ENCODE peak calls at places on chromosomes 11 and 22, in five cellular contexts. Z, A, U, E and V are unnamed samples.

GRCh38 chr11:34633990-34634725 is 13.3 kb downstream of the EHF start:
- DNase-seq in Z (no peak), A (no peak), U (peak), E (peak), V (peak)

GRCh38 chr11:110087820-110088534 is 5.2 kb upstream of the ZC3H12C start:
- DNase-seq in Z (no peak), A (no peak), U (no peak), E (no peak), V (no peak)

GRCh38 chr22:23182289-23183106 is 2.2 kb downstream of the BCR start:
- DNase-seq in Z (peak), A (no peak), U (peak), E (no peak), V (peak)

GRCh38 chr11:117410861-117411725 is 83.4 kb downstream of the CEP164 start:
- DNase-seq in Z (no peak), A (no peak), U (no peak), E (no peak), V (no peak)

GRCh38 chr11:70918242-70918641 is 334.1 kb downstream of the SHANK2 start:
- DNase-seq in Z (no peak), A (no peak), U (no peak), E (no peak), V (no peak)

GRCh38 chr11:71180694-71181466 is 71.5 kb downstream of the SHANK2 start:
- DNase-seq in Z (no peak), A (no peak), U (no peak), E (no peak), V (no peak)

GRCh38 chr11:127003260-127003981 is 2.9 kb upstream of the KIRREL3 start:
- DNase-seq in Z (no peak), A (no peak), U (peak), E (peak), V (peak)

GRCh38 chr11:117998201-117998579 is 12.0 kb downstream of the IL10RA start:
- DNase-seq in Z (no peak), A (no peak), U (no peak), E (peak), V (peak)

GRCh38 chr11:639324-639977 is 2.4 kb downstream of the DRD4 start:
- DNase-seq in Z (no peak), A (no peak), U (peak), E (no peak), V (no peak)

GRCh38 chr11:23021287-23021863 is 161.1 kb upstream of the CCDC179 start:
- DNase-seq in Z (no peak), A (no peak), U (peak), E (peak), V (peak)

GRCh38 chr11:70127653-70128434 is 49.7 kb downstream of the ANO1 start:
- DNase-seq in Z (no peak), A (no peak), U (no peak), E (no peak), V (no peak)

GRCh38 chr11:94049351-94049750 is 28.2 kb downstream of the HEPHL1 start:
- DNase-seq in Z (peak), A (no peak), U (no peak), E (no peak), V (no peak)

GRCh38 chr11:95081412-95081811 is 8.2 kb upstream of the ENDOD1 start:
- DNase-seq in Z (no peak), A (no peak), U (peak), E (no peak), V (no peak)

GRCh38 chr11:44944181-44944852 is 6.4 kb downstream of the TP53I11 start:
- DNase-seq in Z (no peak), A (no peak), U (no peak), E (no peak), V (no peak)

GRCh38 chr11:954392-955144 is 28.9 kb downstream of the AP2A2 start:
- DNase-seq in Z (no peak), A (no peak), U (no peak), E (no peak), V (no peak)

GRCh38 chr11:90434858-90435257 is 212.0 kb upstream of the CHORDC1 start:
- DNase-seq in Z (no peak), A (no peak), U (no peak), E (no peak), V (peak)

GRCh38 chr22:18091916-18092526 is 14.2 kb downstream of the PEX26 start:
- DNase-seq in Z (no peak), A (no peak), U (peak), E (no peak), V (peak)

GRCh38 chr11:597166-597725 is 18.5 kb downstream of the IRF7 start:
- DNase-seq in Z (no peak), A (no peak), U (no peak), E (no peak), V (no peak)

GRCh38 chr11:113085446-113085845 is 124.2 kb downstream of the NCAM1 start:
- DNase-seq in Z (no peak), A (no peak), U (no peak), E (no peak), V (no peak)

GRCh38 chr22:30890689-30891442 is 77.7 kb downstream of the MORC2 start:
- DNase-seq in Z (no peak), A (no peak), U (peak), E (peak), V (peak)

GRCh38 chr11:130070829-130071205 is 1.1 kb downstream of the APLP2 start:
- DNase-seq in Z (no peak), A (no peak), U (no peak), E (no peak), V (no peak)

GRCh38 chr22:50425179-50425916 is 49.5 kb downstream of the SBF1 start:
- DNase-seq in Z (no peak), A (no peak), U (peak), E (no peak), V (no peak)

GRCh38 chr11:117026593-117027330 is 71.5 kb downstream of the SIK3 start:
- DNase-seq in Z (no peak), A (no peak), U (no peak), E (no peak), V (peak)

GRCh38 chr11:131928992-131929391 is 558.6 kb downstream of the NTM start:
- DNase-seq in Z (no peak), A (no peak), U (no peak), E (peak), V (peak)

GRCh38 chr22:35335936-35336781 is 36.5 kb downstream of the TOM1 start:
- DNase-seq in Z (no peak), A (no peak), U (no peak), E (no peak), V (no peak)

GRCh38 chr22:39723899-39724351 is 153.4 kb downstream of the CACNA1I start:
- DNase-seq in Z (no peak), A (no peak), U (no peak), E (no peak), V (no peak)

GRCh38 chr22:37234736-37235711 is 9.0 kb downstream of the RAC2 start:
- DNase-seq in Z (no peak), A (no peak), U (no peak), E (no peak), V (no peak)

GRCh38 chr11:12674936-12675696 is 895 bp downstream of the TEAD1 start:
- DNase-seq in Z (no peak), A (no peak), U (peak), E (no peak), V (no peak)

GRCh38 chr11:945986-946385 is 20.3 kb downstream of the AP2A2 start:
- DNase-seq in Z (no peak), A (no peak), U (no peak), E (no peak), V (no peak)

GRCh38 chr11:61071880-61072279 is 30.4 kb upstream of the CD5 start:
- DNase-seq in Z (no peak), A (no peak), U (no peak), E (no peak), V (no peak)

GRCh38 chr22:25747245-25747944 is 5.4 kb downstream of the MYO18B start:
- DNase-seq in Z (peak), A (no peak), U (peak), E (no peak), V (no peak)

GRCh38 chr11:59207988-59208432 is 4.7 kb downstream of the MPEG1 start:
- DNase-seq in Z (no peak), A (no peak), U (peak), E (peak), V (peak)

GRCh38 chr22:19753090-19753842 is 7.3 kb upstream of the TBX1 start:
- DNase-seq in Z (no peak), A (no peak), U (no peak), E (no peak), V (no peak)

GRCh38 chr11:79363261-79363660 is 77.6 kb downstream of the TENM4 start:
- DNase-seq in Z (no peak), A (no peak), U (no peak), E (no peak), V (no peak)

GRCh38 chr11:46346886-46347636 is at the start of gene DGKZ:
- DNase-seq in Z (peak), A (peak), U (peak), E (peak), V (peak)